ENCODE peak calls at places on chromosomes 1 and 21, in six cellular contexts. L is fibroblast of mammary gland, W is MM.1S, P is AG10803, V is kidney epithelial cell, T is hepatocyte. X is an unnamed sample.

GRCh38 chr1:203669739-203670138 is 43.1 kb downstream of the ATP2B4 start:
- DNase-seq in L (peak; percentile 89), W (no peak), P (no peak), V (peak; percentile 78), T (no peak), X (peak; percentile 69)

GRCh38 chr1:168146160-168146539 is 9.4 kb upstream of the GPR161 start:
- DNase-seq in L (no peak), W (no peak), P (no peak), V (no peak), T (no peak), X (no peak)

GRCh38 chr1:165134431-165134830 is 222.1 kb downstream of the LMX1A start:
- DNase-seq in L (no peak), W (no peak), P (no peak), V (no peak), T (no peak), X (no peak)

GRCh38 chr1:67683736-67684525 is 1.1 kb upstream of the GADD45A start:
- DNase-seq in L (peak; percentile 69), W (no peak), P (no peak), V (no peak), T (no peak), X (no peak)

GRCh38 chr1:8077602-8078001 is 51.5 kb upstream of the ERRFI1 start:
- DNase-seq in L (no peak), W (no peak), P (no peak), V (no peak), T (no peak), X (no peak)

GRCh38 chr1:59761440-59761839 is 53.3 kb upstream of the HOOK1 start:
- DNase-seq in L (no peak), W (no peak), P (peak; percentile 12), V (no peak), T (no peak), X (no peak)

GRCh38 chr1:241485554-241485992 is 34.0 kb downstream of the FH start:
- DNase-seq in L (peak; percentile 42), W (peak; percentile 19), P (peak; percentile 4), V (no peak), T (peak; percentile 8), X (no peak)

GRCh38 chr1:218351617-218352438 is 6.7 kb downstream of the TGFB2 start:
- DNase-seq in L (peak; percentile 75), W (peak; percentile 35), P (no peak), V (no peak), T (no peak), X (no peak)

GRCh38 chr1:30106125-30106524 is 617.3 kb downstream of the MATN1 start:
- DNase-seq in L (peak; percentile 17), W (no peak), P (peak; percentile 23), V (no peak), T (peak; percentile 72), X (no peak)

GRCh38 chr1:151472852-151473731 is 13.8 kb upstream of the POGZ start:
- DNase-seq in L (peak; percentile 56), W (no peak), P (peak; percentile 56), V (no peak), T (peak; percentile 67), X (peak; percentile 72)

GRCh38 chr1:207822602-207823451 is 71.0 kb downstream of the CD46 start:
- DNase-seq in L (peak; percentile 81), W (peak; percentile 99), P (peak; percentile 71), V (no peak), T (peak; percentile 30), X (no peak)

GRCh38 chr1:116067564-116067887 is 43.7 kb upstream of the MAB21L3 start:
- DNase-seq in L (peak; percentile 93), W (no peak), P (peak; percentile 94), V (peak; percentile 25), T (peak; percentile 13), X (peak; percentile 96)

GRCh38 chr1:62178372-62178771 is 16.3 kb upstream of the L1TD1 start:
- DNase-seq in L (no peak), W (no peak), P (no peak), V (no peak), T (no peak), X (no peak)

GRCh38 chr1:9890224-9890731 is 19.8 kb downstream of the CTNNBIP1 start:
- DNase-seq in L (peak; percentile 93), W (no peak), P (peak; percentile 84), V (peak; percentile 89), T (peak; percentile 80), X (peak; percentile 87)

GRCh38 chr1:155080250-155081228 is 1.9 kb downstream of the EFNA3 start:
- DNase-seq in L (no peak), W (peak; percentile 32), P (no peak), V (no peak), T (peak; percentile 84), X (no peak)

GRCh38 chr21:45999581-46000181 is 18.1 kb downstream of the COL6A1 start:
- DNase-seq in L (no peak), W (no peak), P (no peak), V (no peak), T (no peak), X (no peak)

GRCh38 chr1:205275133-205275532 is 46.4 kb downstream of the NUAK2 start:
- DNase-seq in L (no peak), W (peak; percentile 83), P (no peak), V (no peak), T (no peak), X (no peak)

GRCh38 chr21:26587621-26588260 is 14.7 kb upstream of the CYYR1 start:
- DNase-seq in L (peak; percentile 89), W (no peak), P (peak; percentile 76), V (no peak), T (peak; percentile 15), X (peak; percentile 57)

GRCh38 chr1:27102707-27103468 is 52.0 kb downstream of the SLC9A1 start:
- DNase-seq in L (peak; percentile 50), W (peak; percentile 58), P (peak; percentile 43), V (no peak), T (peak; percentile 82), X (peak; percentile 47)

GRCh38 chr1:29563092-29563491 is 326.8 kb downstream of the PTPRU start:
- DNase-seq in L (no peak), W (no peak), P (no peak), V (no peak), T (no peak), X (no peak)

GRCh38 chr1:245599413-245600174 is 444.8 kb downstream of the KIF26B start:
- DNase-seq in L (peak; percentile 97), W (no peak), P (peak; percentile 97), V (no peak), T (peak; percentile 76), X (peak; percentile 76)

GRCh38 chr1:210446479-210446878 is 117.8 kb downstream of the HHAT start:
- DNase-seq in L (peak; percentile 10), W (no peak), P (no peak), V (no peak), T (peak; percentile 49), X (no peak)

GRCh38 chr1:160438320-160438918 is 38.1 kb downstream of the VANGL2 start:
- DNase-seq in L (no peak), W (peak; percentile 26), P (no peak), V (no peak), T (no peak), X (no peak)
- H3K4me3 ChIP-seq in L (no peak overlapping the region), W (peak overlapping the region; percentile 45), P (no peak overlapping the region), V (no peak overlapping the region), T (no peak overlapping the region), X (no peak overlapping the region)

GRCh38 chr21:37502947-37503346 is 136.4 kb downstream of the DYRK1A start:
- DNase-seq in L (no peak), W (no peak), P (no peak), V (no peak), T (no peak), X (no peak)

GRCh38 chr21:37498664-37499063 is 132.1 kb downstream of the DYRK1A start:
- DNase-seq in L (no peak), W (no peak), P (no peak), V (no peak), T (no peak), X (no peak)

GRCh38 chr21:37496972-37497371 is 130.4 kb downstream of the DYRK1A start:
- DNase-seq in L (peak; percentile 25), W (no peak), P (peak; percentile 13), V (no peak), T (no peak), X (peak; percentile 15)
- TF ChIP-seq CTCF in L (peak; percentile 7), W (peak; percentile 43), P (peak; percentile 33), V (peak; percentile 32), T (peak; percentile 35), X (peak; percentile 6)

DNA sequence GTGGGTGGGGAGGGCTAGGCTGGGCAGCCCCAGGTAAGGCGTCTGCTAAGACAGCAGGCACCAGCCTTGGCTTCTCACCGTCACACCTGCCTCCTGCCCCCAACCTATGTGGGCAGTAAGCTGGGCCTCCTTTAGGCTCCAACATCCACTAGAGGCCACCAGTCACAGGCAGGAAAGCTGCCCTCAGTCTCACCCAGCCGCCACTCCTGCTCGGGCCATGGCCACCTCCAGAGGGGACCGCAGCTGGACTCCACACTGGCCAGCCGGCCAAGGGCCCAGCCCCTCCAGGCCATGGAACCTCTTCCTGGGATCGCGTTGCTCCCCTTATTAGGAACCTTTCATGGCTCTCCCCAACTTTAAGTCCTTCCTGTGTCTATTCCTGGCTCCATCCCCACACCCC is 74.5 kb downstream of the MRPL37 start:
- DNase-seq in L (no peak), W (no peak), P (no peak), V (no peak), T (no peak), X (no peak)
- H3K4me3 ChIP-seq in L (no peak overlapping the region), W (no peak overlapping the region), P (no peak overlapping the region), V (no peak overlapping the region), T (no peak overlapping the region), X (no peak overlapping the region)

GRCh38 chr21:42520628-42521253 is 7.1 kb downstream of the SLC37A1 start:
- DNase-seq in L (no peak), W (no peak), P (no peak), V (no peak), T (no peak), X (no peak)
- TF ChIP-seq CTCF in L (no peak), W (no peak), P (no peak), V (peak; percentile 16), T (peak; percentile 6), X (no peak)

DNA sequence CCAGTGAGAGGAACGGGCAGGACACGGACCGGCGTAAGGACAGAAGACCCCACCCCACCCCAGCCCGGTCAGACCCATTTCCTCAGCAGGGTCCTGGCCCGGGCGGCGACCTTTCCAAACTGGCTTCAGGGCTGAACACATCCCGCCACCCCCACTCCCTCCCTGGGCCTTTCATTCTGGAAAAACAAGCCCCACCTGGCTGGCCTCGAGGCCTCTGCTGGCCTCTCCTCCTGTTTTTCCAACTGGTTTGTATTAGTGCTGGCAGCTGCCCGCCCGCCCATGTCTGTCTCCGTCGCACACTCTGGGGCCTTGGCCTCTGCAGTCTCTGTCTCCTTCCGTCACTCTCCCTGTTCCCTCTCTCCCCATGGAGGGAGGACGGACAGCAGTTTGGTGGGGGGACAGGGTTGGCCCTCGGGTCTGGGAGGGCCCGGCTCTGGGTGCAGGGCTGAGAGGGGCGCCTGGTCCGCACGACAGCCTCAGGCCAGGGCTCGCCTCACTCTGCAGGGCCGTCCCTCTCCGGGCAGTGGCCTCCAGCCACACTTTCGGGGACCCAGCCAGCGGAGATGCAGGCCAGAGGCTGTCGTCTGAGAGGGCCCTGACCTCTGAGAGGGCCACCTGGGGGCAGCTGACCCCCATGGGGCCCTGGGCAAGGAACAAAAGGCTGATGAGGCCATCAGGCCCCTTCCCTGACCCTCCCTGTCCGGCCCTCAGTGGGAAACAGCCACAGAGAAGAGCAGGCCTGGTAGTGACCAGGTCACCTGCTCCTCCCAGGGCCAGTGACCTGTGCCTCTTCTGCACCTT is 1.5 kb upstream of the MXRA8 start:
- DNase-seq in L (peak; percentile 91), W (no peak), P (peak; percentile 90), V (no peak), T (peak; percentile 61), X (peak; percentile 86)
- H3K4me3 ChIP-seq in L (peak overlapping the region; percentile 86), W (no peak overlapping the region), P (peak overlapping the region; percentile 93), V (no peak overlapping the region), T (no peak overlapping the region), X (peak overlapping the region; percentile 41)

X was measured in foreskin fibroblast.